ENCODE peak calls at places on chromosome 1, in four cellular contexts. One of them, this sample, is unnamed.

GRCh38 chr1:29853716-29854330 is 617.5 kb downstream of the PTPRU start:
- DNase-seq in lower lobe of right lung: no peak
- DNase-seq in effector memory CD4-positive, alpha-beta T cell: no peak
- DNase-seq in AG10803: no peak
- DNase-seq in this sample: no peak

GRCh38 chr1:92298213-92298572 is 594 bp downstream of the GLMN start:
- DNase-seq in AG10803: peak; percentile 7
- DNase-seq in effector memory CD4-positive, alpha-beta T cell: no peak
- DNase-seq in lower lobe of right lung: no peak
- DNase-seq in this sample: no peak

GRCh38 chr1:114208659-114209215 is 55.1 kb upstream of the SYT6 start:
- DNase-seq in lower lobe of right lung: no peak
- DNase-seq in AG10803: no peak
- DNase-seq in effector memory CD4-positive, alpha-beta T cell: no peak
- DNase-seq in this sample: no peak

GRCh38 chr1:159089184-159089791 is 12.7 kb upstream of the AIM2 start:
- DNase-seq in effector memory CD4-positive, alpha-beta T cell: no peak
- DNase-seq in AG10803: no peak
- DNase-seq in lower lobe of right lung: no peak
- DNase-seq in this sample: no peak

GRCh38 chr1:39407889-39408640 is 83.4 kb upstream of the BMP8A start:
- DNase-seq in AG10803: no peak
- DNase-seq in effector memory CD4-positive, alpha-beta T cell: no peak
- DNase-seq in lower lobe of right lung: no peak
- DNase-seq in this sample: no peak

GRCh38 chr1:177517556-177517955 is 346.8 kb downstream of the BRINP2 start:
- DNase-seq in AG10803: peak; percentile 66
- DNase-seq in lower lobe of right lung: no peak
- DNase-seq in effector memory CD4-positive, alpha-beta T cell: no peak
- DNase-seq in this sample: no peak

GRCh38 chr1:245096330-245097066 is 58.3 kb upstream of the KIF26B start:
- DNase-seq in lower lobe of right lung: no peak
- DNase-seq in AG10803: no peak
- DNase-seq in effector memory CD4-positive, alpha-beta T cell: no peak
- DNase-seq in this sample: no peak

GRCh38 chr1:22327411-22327810 is 124.2 kb upstream of the ZBTB40 start:
- DNase-seq in lower lobe of right lung: no peak
- DNase-seq in effector memory CD4-positive, alpha-beta T cell: no peak
- DNase-seq in AG10803: no peak
- DNase-seq in this sample: peak; percentile 34

GRCh38 chr1:31765041-31765467 is 914 bp upstream of the ADGRB2 start:
- DNase-seq in AG10803: no peak
- DNase-seq in lower lobe of right lung: no peak
- DNase-seq in effector memory CD4-positive, alpha-beta T cell: no peak
- DNase-seq in this sample: no peak

GRCh38 chr1:203342192-203342940 is 8.6 kb downstream of the FMOD start:
- DNase-seq in effector memory CD4-positive, alpha-beta T cell: peak; percentile 17
- DNase-seq in lower lobe of right lung: no peak
- DNase-seq in AG10803: peak; percentile 30
- DNase-seq in this sample: no peak

GRCh38 chr1:7420706-7421105 is 350.4 kb upstream of the VAMP3 start:
- DNase-seq in AG10803: no peak
- DNase-seq in effector memory CD4-positive, alpha-beta T cell: no peak
- DNase-seq in lower lobe of right lung: no peak
- DNase-seq in this sample: peak; percentile 26

GRCh38 chr1:235932090-235932510 is 65.4 kb upstream of the LYST start:
- DNase-seq in AG10803: no peak
- DNase-seq in effector memory CD4-positive, alpha-beta T cell: no peak
- DNase-seq in lower lobe of right lung: peak; percentile 61
- DNase-seq in this sample: peak; percentile 73

GRCh38 chr1:205346956-205347574 is 9.7 kb downstream of the KLHDC8A start:
- DNase-seq in effector memory CD4-positive, alpha-beta T cell: no peak
- DNase-seq in lower lobe of right lung: no peak
- DNase-seq in AG10803: no peak
- DNase-seq in this sample: no peak

GRCh38 chr1:150516616-150517015 is 1.1 kb downstream of the FALEC start:
- DNase-seq in AG10803: no peak
- DNase-seq in lower lobe of right lung: no peak
- DNase-seq in effector memory CD4-positive, alpha-beta T cell: no peak
- DNase-seq in this sample: no peak

GRCh38 chr1:46492269-46492853 is 2.7 kb downstream of the DMBX1 start:
- DNase-seq in effector memory CD4-positive, alpha-beta T cell: no peak
- DNase-seq in lower lobe of right lung: no peak
- DNase-seq in AG10803: no peak
- DNase-seq in this sample: no peak

GRCh38 chr1:21294266-21295058 is 4.2 kb upstream of the ECE1 start:
- DNase-seq in lower lobe of right lung: peak; percentile 67
- DNase-seq in effector memory CD4-positive, alpha-beta T cell: peak; percentile 90
- DNase-seq in AG10803: no peak
- DNase-seq in this sample: no peak

GRCh38 chr1:183432548-183432875 is 14.3 kb upstream of the NMNAT2 start:
- DNase-seq in lower lobe of right lung: no peak
- DNase-seq in effector memory CD4-positive, alpha-beta T cell: no peak
- DNase-seq in AG10803: no peak
- DNase-seq in this sample: no peak

GRCh38 chr1:219434285-219434950 is 178.5 kb downstream of the ZC3H11B start:
- DNase-seq in effector memory CD4-positive, alpha-beta T cell: no peak
- DNase-seq in lower lobe of right lung: no peak
- DNase-seq in AG10803: no peak
- DNase-seq in this sample: no peak

GRCh38 chr1:21754583-21754982 is 28.4 kb downstream of the USP48 start:
- DNase-seq in effector memory CD4-positive, alpha-beta T cell: no peak
- DNase-seq in AG10803: no peak
- DNase-seq in lower lobe of right lung: no peak
- DNase-seq in this sample: no peak